ENCODE peak calls at places on chromosomes 7 and 10, in six cellular contexts. One of them, this sample, is unnamed. For H3K4me1, the result is how much of the 10 kb centered on the place peaks cover.

GRCh38 chr10:44216073-44216472 is 168.8 kb downstream of the CXCL12 start:
- DNase-seq in neuronal stem cell: no peak
- DNase-seq in Caco-2: no peak
- DNase-seq in heart left ventricle: no peak
- DNase-seq in IMR-90: no peak
- DNase-seq in lung: no peak
- DNase-seq in this sample: no peak

GRCh38 chr10:80568306-80568705 is 30.6 kb downstream of the SH2D4B start:
- DNase-seq in lung: peak
- DNase-seq in neuronal stem cell: no peak
- DNase-seq in IMR-90: no peak
- DNase-seq in Caco-2: no peak
- DNase-seq in heart left ventricle: no peak
- DNase-seq in this sample: peak

GRCh38 chr7:32126843-32127242 is 56.6 kb upstream of the PDE1C start:
- DNase-seq in IMR-90: no peak
- DNase-seq in heart left ventricle: no peak
- DNase-seq in Caco-2: no peak
- DNase-seq in lung: no peak
- DNase-seq in neuronal stem cell: no peak
- DNase-seq in this sample: no peak

GRCh38 chr10:74797550-74797949 is 28.9 kb upstream of the KAT6B start:
- DNase-seq in Caco-2: no peak
- DNase-seq in neuronal stem cell: no peak
- DNase-seq in heart left ventricle: no peak
- DNase-seq in IMR-90: no peak
- DNase-seq in lung: no peak
- DNase-seq in this sample: no peak

GRCh38 chr7:92754756-92755581 is 81.4 kb downstream of the CDK6 start:
- DNase-seq in lung: no peak
- DNase-seq in heart left ventricle: peak
- DNase-seq in IMR-90: no peak
- DNase-seq in neuronal stem cell: no peak
- DNase-seq in Caco-2: no peak
- DNase-seq in this sample: no peak

GRCh38 chr7:18437086-18437485 is 58.5 kb upstream of the HDAC9 start:
- DNase-seq in lung: no peak
- DNase-seq in heart left ventricle: no peak
- DNase-seq in neuronal stem cell: no peak
- DNase-seq in IMR-90: peak
- DNase-seq in Caco-2: no peak
- DNase-seq in this sample: no peak

GRCh38 chr10:76453997-76454396 is 1022.6 kb downstream of the LRMDA start:
- DNase-seq in lung: no peak
- DNase-seq in Caco-2: no peak
- DNase-seq in IMR-90: no peak
- DNase-seq in heart left ventricle: no peak
- DNase-seq in neuronal stem cell: no peak
- DNase-seq in this sample: no peak

GRCh38 chr10:98223874-98224273 is 44.1 kb downstream of the LOXL4 start:
- DNase-seq in Caco-2: no peak
- DNase-seq in heart left ventricle: no peak
- DNase-seq in IMR-90: no peak
- DNase-seq in neuronal stem cell: no peak
- DNase-seq in lung: no peak
- DNase-seq in this sample: no peak

GRCh38 chr7:114944742-114945625 is 23.1 kb downstream of the MDFIC start:
- DNase-seq in neuronal stem cell: peak
- DNase-seq in IMR-90: peak
- DNase-seq in lung: peak
- DNase-seq in Caco-2: no peak
- DNase-seq in heart left ventricle: peak
- DNase-seq in this sample: peak

GRCh38 chr7:100220833-100221718 is 1.3 kb downstream of the PVRIG start:
- DNase-seq in neuronal stem cell: no peak
- DNase-seq in IMR-90: no peak
- DNase-seq in lung: no peak
- DNase-seq in heart left ventricle: no peak
- DNase-seq in Caco-2: no peak
- DNase-seq in this sample: no peak

GRCh38 chr10:45008524-45009161 is 7.9 kb downstream of the ZNF22 start:
- DNase-seq in Caco-2: no peak
- DNase-seq in IMR-90: peak
- DNase-seq in lung: peak
- DNase-seq in heart left ventricle: no peak
- DNase-seq in neuronal stem cell: peak
- DNase-seq in this sample: no peak

GRCh38 chr10:1594372-1595241 is 142.7 kb downstream of the ADARB2 start:
- DNase-seq in IMR-90: no peak
- DNase-seq in lung: no peak
- DNase-seq in Caco-2: no peak
- DNase-seq in heart left ventricle: no peak
- DNase-seq in neuronal stem cell: no peak
- DNase-seq in this sample: no peak

GRCh38 chr10:123651421-123652047 is 14.6 kb upstream of the GPR26 start:
- DNase-seq in Caco-2: no peak
- DNase-seq in IMR-90: no peak
- DNase-seq in neuronal stem cell: no peak
- DNase-seq in lung: no peak
- DNase-seq in heart left ventricle: no peak
- DNase-seq in this sample: peak

GRCh38 chr7:78510580-78511188 is 712.1 kb downstream of the PHTF2 start:
- DNase-seq in Caco-2: no peak
- DNase-seq in lung: no peak
- DNase-seq in neuronal stem cell: peak
- DNase-seq in heart left ventricle: peak
- DNase-seq in IMR-90: peak
- DNase-seq in this sample: no peak

GRCh38 chr10:33216661-33217427 is 117.6 kb downstream of the NRP1 start:
- DNase-seq in lung: no peak
- DNase-seq in heart left ventricle: no peak
- DNase-seq in neuronal stem cell: no peak
- DNase-seq in IMR-90: no peak
- DNase-seq in Caco-2: no peak
- DNase-seq in this sample: no peak

GRCh38 chr7:40793132-40793531 is 658.3 kb downstream of the SUGCT start:
- DNase-seq in neuronal stem cell: no peak
- DNase-seq in Caco-2: no peak
- DNase-seq in IMR-90: peak
- DNase-seq in heart left ventricle: no peak
- DNase-seq in lung: no peak
- DNase-seq in this sample: no peak

GRCh38 chr10:121754667-121755066 is 156.4 kb upstream of the FGFR2 start:
- DNase-seq in IMR-90: no peak
- DNase-seq in Caco-2: no peak
- DNase-seq in lung: no peak
- DNase-seq in heart left ventricle: no peak
- DNase-seq in neuronal stem cell: no peak
- DNase-seq in this sample: no peak

GRCh38 chr7:64630496-64630895 is 35.4 kb upstream of the ZNF107 start:
- DNase-seq in IMR-90: peak
- DNase-seq in neuronal stem cell: no peak
- DNase-seq in Caco-2: no peak
- DNase-seq in heart left ventricle: no peak
- DNase-seq in lung: no peak
- DNase-seq in this sample: no peak

GRCh38 chr10:26890956-26891355 is 30.2 kb upstream of the ABI1 start:
- DNase-seq in heart left ventricle: no peak
- DNase-seq in Caco-2: peak
- DNase-seq in IMR-90: peak
- DNase-seq in neuronal stem cell: peak
- DNase-seq in lung: peak
- DNase-seq in this sample: no peak

GRCh38 chr10:48737866-48738265 is 53.2 kb downstream of the WDFY4 start:
- DNase-seq in lung: no peak
- DNase-seq in Caco-2: no peak
- DNase-seq in neuronal stem cell: no peak
- DNase-seq in IMR-90: no peak
- DNase-seq in heart left ventricle: no peak
- DNase-seq in this sample: no peak

GRCh38 chr7:30752979-30753378 is 1.0 kb downstream of the INMT start:
- DNase-seq in neuronal stem cell: no peak
- DNase-seq in IMR-90: no peak
- DNase-seq in Caco-2: no peak
- DNase-seq in heart left ventricle: peak
- DNase-seq in lung: peak
- DNase-seq in this sample: peak

GRCh38 chr10:13681963-13682362 is 95.2 kb downstream of the PRPF18 start:
- DNase-seq in heart left ventricle: no peak
- DNase-seq in IMR-90: no peak
- DNase-seq in neuronal stem cell: no peak
- DNase-seq in lung: no peak
- DNase-seq in Caco-2: no peak
- DNase-seq in this sample: no peak

GRCh38 chr7:103076767-103077166 is 1.8 kb downstream of the ARMC10 start:
- DNase-seq in heart left ventricle: no peak
- DNase-seq in IMR-90: no peak
- DNase-seq in lung: no peak
- DNase-seq in Caco-2: no peak
- DNase-seq in neuronal stem cell: no peak
- DNase-seq in this sample: no peak

GRCh38 chr10:80553436-80553835 is 15.7 kb downstream of the SH2D4B start:
- DNase-seq in heart left ventricle: no peak
- DNase-seq in IMR-90: no peak
- DNase-seq in lung: no peak
- DNase-seq in Caco-2: no peak
- DNase-seq in neuronal stem cell: no peak
- DNase-seq in this sample: no peak

GRCh38 chr7:73742753-73743641 is 4.4 kb upstream of the ABHD11 start:
- DNase-seq in neuronal stem cell: peak
- DNase-seq in Caco-2: peak
- DNase-seq in lung: peak
- DNase-seq in heart left ventricle: no peak
- DNase-seq in IMR-90: no peak
- DNase-seq in this sample: no peak

GRCh38 chr7:73749931-73750776 is 11.6 kb upstream of the ABHD11 start:
- DNase-seq in neuronal stem cell: no peak
- DNase-seq in IMR-90: no peak
- DNase-seq in lung: no peak
- DNase-seq in heart left ventricle: no peak
- DNase-seq in Caco-2: no peak
- DNase-seq in this sample: no peak

GRCh38 chr7:73742338-73742752 is 3.7 kb upstream of the ABHD11 start:
- DNase-seq in IMR-90: no peak
- DNase-seq in Caco-2: peak
- DNase-seq in neuronal stem cell: no peak
- DNase-seq in heart left ventricle: no peak
- DNase-seq in lung: peak
- DNase-seq in this sample: no peak

GRCh38 chr7:73741600-73741999 is 3.0 kb upstream of the ABHD11 start:
- DNase-seq in lung: no peak
- DNase-seq in IMR-90: no peak
- DNase-seq in heart left ventricle: no peak
- DNase-seq in Caco-2: peak
- DNase-seq in neuronal stem cell: no peak
- DNase-seq in this sample: no peak

GRCh38 chr7:73746378-73746777 is 7.8 kb upstream of the ABHD11 start:
- DNase-seq in heart left ventricle: no peak
- DNase-seq in Caco-2: no peak
- DNase-seq in IMR-90: no peak
- DNase-seq in neuronal stem cell: no peak
- DNase-seq in lung: no peak
- DNase-seq in this sample: no peak
- H3K4me1 ChIP-seq in heart left ventricle: under half
- H3K4me1 ChIP-seq in Caco-2: under half
- H3K4me1 ChIP-seq in IMR-90: under half
- H3K4me1 ChIP-seq in neuronal stem cell: under half
- H3K4me1 ChIP-seq in lung: under half
- H3K4me1 ChIP-seq in this sample: under half

DNA sequence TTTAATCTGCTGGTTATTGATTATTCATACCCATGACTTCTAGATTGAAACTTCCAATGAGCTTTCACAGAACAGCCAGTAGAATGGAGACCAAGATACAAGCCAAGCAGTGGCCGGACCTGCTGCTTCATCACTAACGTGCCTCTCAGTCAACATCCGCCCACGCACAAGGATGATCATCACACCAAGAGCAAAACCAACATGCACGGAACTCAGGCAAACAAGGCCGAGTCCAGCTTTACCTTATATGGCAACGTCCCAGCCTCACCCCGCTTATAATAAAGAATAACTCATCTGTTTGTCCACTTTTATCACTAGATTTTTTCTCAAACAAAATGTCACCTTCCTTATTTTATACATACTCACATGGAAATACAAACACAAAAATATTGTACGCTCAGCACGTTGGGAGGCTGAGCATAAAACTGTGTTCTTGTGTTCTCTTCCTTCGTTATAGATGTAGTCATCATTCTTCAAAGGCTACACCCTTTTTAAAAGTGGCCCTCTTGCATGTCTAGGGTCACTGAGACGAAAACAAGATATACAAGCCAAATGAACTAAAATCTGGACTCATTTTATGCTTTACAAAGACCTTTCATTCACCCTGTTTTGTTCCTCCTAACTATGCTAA is 122.7 kb downstream of the SFMBT2 start:
- DNase-seq in Caco-2: no peak
- DNase-seq in IMR-90: no peak
- DNase-seq in neuronal stem cell: no peak
- DNase-seq in lung: no peak
- DNase-seq in heart left ventricle: no peak
- DNase-seq in this sample: no peak
- H3K4me1 ChIP-seq in Caco-2: under half
- H3K4me1 ChIP-seq in IMR-90: under half
- H3K4me1 ChIP-seq in neuronal stem cell: under half
- H3K4me1 ChIP-seq in lung: under half
- H3K4me1 ChIP-seq in heart left ventricle: under half
- H3K4me1 ChIP-seq in this sample: under half

GRCh38 chr7:116734736-116735135 is 62.7 kb downstream of the MET start:
- DNase-seq in IMR-90: no peak
- DNase-seq in Caco-2: no peak
- DNase-seq in lung: no peak
- DNase-seq in heart left ventricle: no peak
- DNase-seq in neuronal stem cell: no peak
- DNase-seq in this sample: no peak
- H3K4me1 ChIP-seq in IMR-90: under half
- H3K4me1 ChIP-seq in Caco-2: under half
- H3K4me1 ChIP-seq in lung: under half
- H3K4me1 ChIP-seq in heart left ventricle: under half
- H3K4me1 ChIP-seq in neuronal stem cell: under half
- H3K4me1 ChIP-seq in this sample: under half

GRCh38 chr10:133618851-133619250 is 7.7 kb downstream of the FRG2B start:
- DNase-seq in heart left ventricle: no peak
- DNase-seq in lung: no peak
- DNase-seq in IMR-90: no peak
- DNase-seq in neuronal stem cell: no peak
- DNase-seq in Caco-2: no peak
- DNase-seq in this sample: no peak

GRCh38 chr10:133616371-133617130 is 10.0 kb downstream of the FRG2B start:
- DNase-seq in lung: no peak
- DNase-seq in heart left ventricle: peak
- DNase-seq in Caco-2: no peak
- DNase-seq in IMR-90: no peak
- DNase-seq in neuronal stem cell: no peak
- DNase-seq in this sample: no peak

GRCh38 chr10:133613699-133614098 is 12.9 kb downstream of the FRG2B start:
- DNase-seq in IMR-90: no peak
- DNase-seq in lung: no peak
- DNase-seq in neuronal stem cell: no peak
- DNase-seq in heart left ventricle: no peak
- DNase-seq in Caco-2: no peak
- DNase-seq in this sample: no peak

GRCh38 chr10:133617196-133617595 is 9.4 kb downstream of the FRG2B start:
- DNase-seq in heart left ventricle: no peak
- DNase-seq in Caco-2: no peak
- DNase-seq in IMR-90: no peak
- DNase-seq in neuronal stem cell: no peak
- DNase-seq in lung: no peak
- DNase-seq in this sample: no peak

GRCh38 chr10:133614830-133615580 is 11.6 kb downstream of the FRG2B start:
- DNase-seq in lung: no peak
- DNase-seq in heart left ventricle: no peak
- DNase-seq in Caco-2: peak
- DNase-seq in IMR-90: no peak
- DNase-seq in neuronal stem cell: no peak
- DNase-seq in this sample: no peak
- H3K4me1 ChIP-seq in lung: under half
- H3K4me1 ChIP-seq in heart left ventricle: under half
- H3K4me1 ChIP-seq in Caco-2: under half
- H3K4me1 ChIP-seq in IMR-90: under half
- H3K4me1 ChIP-seq in neuronal stem cell: under half
- H3K4me1 ChIP-seq in this sample: under half